ENCODE peak calls at places on chromosomes 1 and 21, in ten cellular contexts. H is fibroblast of the aortic adventitia, N is lower lobe of right lung, I is astrocyte, D is colonic mucosa, V is B cell, L is upper lobe of right lung, C is neural crest cell, F is uterus, A is activated B cell treated with CpG ODN at 0.5 μM for 24 hours. M is an unnamed sample.

GRCh38 chr21:44521301-44521927 is 18.6 kb downstream of the KRTAP10-1 start:
- DNase-seq in H (no peak), N (peak), I (no peak), D (no peak), V (no peak), L (peak), C (no peak), F (no peak), A (no peak), M (peak)

GRCh38 chr1:157286646-157287420 is 148.6 kb upstream of the ETV3 start:
- DNase-seq in H (no peak), N (no peak), I (no peak), D (no peak), V (no peak), L (no peak), C (no peak), F (no peak), A (no peak), M (no peak)

GRCh38 chr1:245867724-245868123 is 639.4 kb downstream of the SMYD3 start:
- DNase-seq in H (no peak), N (no peak), I (no peak), D (no peak), V (no peak), L (no peak), C (no peak), F (no peak), A (no peak), M (no peak)

GRCh38 chr1:50783286-50783685 is 176.8 kb downstream of the FAF1 start:
- DNase-seq in H (peak), N (no peak), I (no peak), D (no peak), V (no peak), L (no peak), C (no peak), F (no peak), A (no peak), M (no peak)

GRCh38 chr1:7101187-7101586 is 315.9 kb downstream of the CAMTA1 start:
- DNase-seq in H (no peak), N (no peak), I (peak), D (no peak), V (no peak), L (no peak), C (no peak), F (no peak), A (no peak), M (no peak)

GRCh38 chr1:48246727-48247126 is 24.2 kb downstream of the SLC5A9 start:
- DNase-seq in H (no peak), N (peak), I (no peak), D (peak), V (no peak), L (peak), C (no peak), F (no peak), A (no peak), M (no peak)

GRCh38 chr21:46028547-46029200 is 47.1 kb downstream of the COL6A1 start:
- DNase-seq in H (peak), N (no peak), I (peak), D (no peak), V (no peak), L (no peak), C (no peak), F (peak), A (no peak), M (no peak)

GRCh38 chr1:101178688-101179491 is 57.9 kb upstream of the S1PR1 start:
- DNase-seq in H (no peak), N (no peak), I (no peak), D (no peak), V (no peak), L (no peak), C (no peak), F (no peak), A (no peak), M (no peak)

GRCh38 chr1:152926091-152926490 is 17.7 kb downstream of the IVL start:
- DNase-seq in H (peak), N (no peak), I (no peak), D (no peak), V (no peak), L (no peak), C (no peak), F (no peak), A (no peak), M (no peak)

GRCh38 chr1:200042437-200043329 is 15.2 kb downstream of the NR5A2 start:
- DNase-seq in H (no peak), N (no peak), I (no peak), D (peak), V (peak), L (no peak), C (no peak), F (no peak), A (no peak), M (no peak)

GRCh38 chr1:18256318-18257235 is 149.0 kb downstream of the IGSF21 start:
- DNase-seq in H (peak), N (peak), I (no peak), D (peak), V (no peak), L (no peak), C (peak), F (no peak), A (no peak), M (no peak)

GRCh38 chr1:16054598-16055540 is 11.3 kb downstream of the CLCNKB start:
- DNase-seq in H (no peak), N (no peak), I (no peak), D (no peak), V (no peak), L (no peak), C (no peak), F (no peak), A (no peak), M (no peak)
- TF ChIP-seq CTCF in H (no peak), N (no peak), I (no peak), D (no peak), V (no peak), L (no peak), C (no peak), F (no peak), A (no peak), M (no peak)

GRCh38 chr1:163872067-163872466 is 550.3 kb downstream of the NUF2 start:
- DNase-seq in H (peak), N (no peak), I (no peak), D (no peak), V (no peak), L (no peak), C (no peak), F (no peak), A (no peak), M (no peak)

GRCh38 chr1:163864207-163864606 is 542.5 kb downstream of the NUF2 start:
- DNase-seq in H (peak), N (no peak), I (no peak), D (no peak), V (no peak), L (no peak), C (no peak), F (no peak), A (no peak), M (no peak)

GRCh38 chr1:163870666-163871065 is 548.9 kb downstream of the NUF2 start:
- DNase-seq in H (peak), N (no peak), I (peak), D (no peak), V (no peak), L (no peak), C (no peak), F (no peak), A (no peak), M (no peak)

DNA sequence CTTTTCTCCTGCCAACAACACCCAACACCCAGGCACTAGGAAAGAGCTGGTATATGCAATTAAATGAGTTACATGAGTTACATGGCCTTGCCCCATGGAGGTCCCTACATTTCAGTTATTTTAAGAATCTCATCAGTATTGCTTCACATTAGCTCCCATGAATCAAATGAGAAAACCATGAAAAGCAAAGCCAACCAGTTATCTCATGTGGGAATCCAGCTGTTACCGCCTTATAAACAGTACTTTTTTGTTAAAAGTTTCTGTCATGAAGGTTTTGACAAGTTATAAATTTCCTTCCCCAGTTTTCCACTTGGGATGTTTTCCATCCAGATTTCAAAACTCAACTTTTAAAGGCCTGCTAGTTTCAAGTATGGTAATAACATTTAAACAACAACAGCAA is 544.8 kb downstream of the NUF2 start:
- DNase-seq in H (peak), N (no peak), I (no peak), D (no peak), V (no peak), L (no peak), C (no peak), F (no peak), A (no peak), M (no peak)
- TF ChIP-seq CTCF in H (no peak), N (no peak), I (no peak), D (no peak), V (no peak), L (no peak), C (no peak), F (no peak), A (no peak), M (no peak)

GRCh38 chr1:225343618-225344017 is 84.2 kb downstream of the LBR start:
- DNase-seq in H (peak), N (no peak), I (no peak), D (no peak), V (no peak), L (no peak), C (no peak), F (no peak), A (no peak), M (no peak)
- TF ChIP-seq CTCF in H (peak), N (peak), I (peak), D (no peak), V (no peak), L (peak), C (no peak), F (no peak), A (no peak), M (no peak)

DNA sequence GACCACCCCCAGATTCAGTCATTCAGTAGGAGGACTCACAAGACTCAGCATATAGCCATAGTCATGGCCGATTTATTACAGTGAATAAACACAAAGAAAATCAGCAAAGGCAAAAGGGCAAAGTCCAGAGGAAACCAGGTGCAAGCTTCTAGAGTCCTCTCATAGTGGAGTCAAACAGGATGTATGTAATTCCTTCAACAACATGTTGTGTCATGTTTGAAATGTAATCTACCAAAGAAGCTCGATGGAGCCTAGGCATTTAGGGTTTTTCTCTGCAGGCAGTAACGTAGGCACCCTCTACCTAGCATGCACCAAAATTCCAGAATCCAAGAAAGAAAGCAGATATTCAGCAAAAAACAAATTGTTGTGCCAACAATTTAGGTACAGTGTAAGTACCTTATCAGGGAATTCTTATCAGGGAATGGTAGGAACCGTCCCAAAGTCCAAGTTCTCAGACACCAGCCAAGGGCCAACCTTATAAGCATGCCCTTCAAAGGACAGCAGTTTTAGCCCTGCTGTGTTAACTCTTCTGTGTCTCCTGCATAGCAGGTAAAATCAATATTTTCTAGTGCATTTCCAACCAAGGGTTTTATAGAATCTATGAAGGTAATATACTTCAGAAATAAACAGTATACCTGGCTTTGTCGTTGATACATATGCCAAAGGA is 16.1 kb upstream of the SLAMF6 start:
- DNase-seq in H (no peak), N (no peak), I (no peak), D (peak), V (no peak), L (no peak), C (no peak), F (no peak), A (no peak), M (no peak)
- TF ChIP-seq CTCF in H (no peak), N (no peak), I (no peak), D (no peak), V (no peak), L (no peak), C (no peak), F (no peak), A (no peak), M (no peak)

DNA sequence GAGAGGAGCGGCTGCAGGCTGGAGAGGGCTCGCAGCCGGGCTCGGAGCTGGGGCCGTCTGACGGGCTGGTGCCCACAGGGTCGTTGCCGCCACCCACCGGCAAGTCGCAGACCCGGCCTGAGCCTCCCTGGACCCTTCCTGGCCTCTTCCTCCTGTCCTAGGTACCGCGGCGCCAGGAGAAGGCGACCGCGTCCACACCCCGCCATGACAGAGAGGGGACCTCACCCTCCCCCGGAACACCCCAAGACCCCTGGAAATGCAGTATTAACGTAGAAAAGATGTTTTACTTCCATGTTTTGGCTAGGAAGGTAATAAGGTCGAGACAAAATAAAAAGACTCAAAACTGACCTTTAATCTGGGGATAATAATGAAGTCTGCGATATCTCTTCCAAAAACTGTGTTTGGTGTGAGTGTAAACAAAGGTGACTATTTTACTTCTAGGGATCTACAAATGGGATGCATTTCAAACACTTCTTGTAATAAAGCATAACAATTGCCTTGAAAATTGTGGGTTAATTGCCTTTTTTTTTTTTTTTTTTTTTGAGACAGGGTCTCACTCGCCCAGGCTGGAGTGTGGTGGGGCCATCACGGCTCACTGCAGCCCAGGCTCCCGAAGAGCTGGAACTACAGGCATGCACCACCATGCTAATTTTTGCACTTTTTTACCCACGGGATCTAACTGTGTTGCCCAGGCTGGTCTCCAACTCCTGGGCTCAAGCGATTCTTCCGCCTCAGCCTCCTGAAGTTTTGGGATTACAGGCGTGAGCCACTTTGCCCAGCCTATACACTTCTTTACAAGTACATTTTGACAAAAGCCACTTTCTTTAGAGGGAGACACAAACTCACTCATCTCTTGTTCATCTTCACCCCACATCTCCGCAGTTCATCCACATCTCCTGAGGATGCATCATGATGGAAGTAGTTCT is 838 bp upstream of the RSRP1 start:
- DNase-seq in H (no peak), N (no peak), I (no peak), D (no peak), V (no peak), L (no peak), C (no peak), F (no peak), A (no peak), M (no peak)
- TF ChIP-seq CTCF in H (peak), N (peak), I (no peak), D (no peak), V (peak), L (peak), C (peak), F (no peak), A (no peak), M (no peak)

DNA sequence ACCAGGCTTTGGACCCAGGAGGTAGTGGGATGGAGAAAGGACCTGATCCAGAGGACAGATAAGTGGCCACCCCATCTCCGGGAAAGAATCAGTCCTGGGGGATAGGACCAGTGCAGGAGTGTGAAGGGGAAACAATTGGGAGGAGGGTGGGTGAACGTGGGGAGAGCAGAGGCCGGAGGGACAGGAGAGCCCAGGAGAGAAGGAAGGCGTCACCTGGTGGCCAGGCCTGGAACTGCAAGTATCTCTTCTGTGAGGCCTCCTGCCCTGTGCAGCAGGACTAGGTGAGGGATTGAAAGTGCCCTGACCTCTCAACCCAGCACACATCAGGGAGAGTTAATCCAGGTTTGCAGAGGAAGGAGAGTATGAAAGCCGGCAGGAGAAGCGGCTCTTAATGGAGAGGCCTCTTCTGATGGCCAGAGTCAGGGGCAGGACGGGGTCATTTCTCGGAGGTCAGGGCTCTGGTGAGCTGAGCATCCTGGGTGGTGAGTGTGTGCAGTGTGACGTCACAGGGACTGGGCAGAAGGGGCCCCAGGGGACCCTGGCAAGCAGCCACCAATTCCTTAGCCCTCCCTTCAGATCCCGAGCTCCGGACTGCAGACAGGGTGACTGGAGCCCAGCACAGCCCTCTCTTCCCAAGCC is 9.2 kb upstream of the LAD1 start:
- DNase-seq in H (peak), N (peak), I (peak), D (peak), V (peak), L (peak), C (peak), F (peak), A (peak), M (no peak)
- TF ChIP-seq CTCF in H (peak), N (peak), I (peak), D (peak), V (peak), L (peak), C (peak), F (peak), A (no peak), M (peak)

GRCh38 chr1:84763912-84764675 is 73.8 kb upstream of the SSX2IP start:
- DNase-seq in H (no peak), N (no peak), I (no peak), D (no peak), V (no peak), L (no peak), C (no peak), F (no peak), A (no peak), M (no peak)
- TF ChIP-seq CTCF in H (no peak), N (no peak), I (no peak), D (no peak), V (no peak), L (no peak), C (no peak), F (no peak), A (no peak), M (no peak)

GRCh38 chr1:1213919-1214599 is at the start of gene TNFRSF4:
- DNase-seq in H (no peak), N (no peak), I (no peak), D (no peak), V (no peak), L (no peak), C (no peak), F (no peak), A (no peak), M (no peak)
- TF ChIP-seq CTCF in H (no peak), N (no peak), I (no peak), D (no peak), V (no peak), L (no peak), C (no peak), F (no peak), A (no peak), M (no peak)